ENCODE peak calls at places on chromosomes 16 and 17, in ten cellular contexts. T is transverse colon, D is tibial nerve, X is breast epithelium, Y is Peyer's patch, S is endothelial cell of umbilical vein, O is right lobe of liver, L is A549, P is adrenal gland, W is IMR-90. Q is an unnamed sample.

GRCh38 chr16:23836404-23837291 is 865 bp downstream of the PRKCB start:
- DNase-seq in T (peak), D (no peak), X (no peak), Y (peak), S (no peak), O (peak), L (no peak), P (no peak), W (no peak), Q (no peak)

GRCh38 chr16:67608367-67608766 is 36.6 kb upstream of the CARMIL2 start:
- DNase-seq in T (no peak), D (no peak), X (no peak), Y (no peak), S (no peak), O (no peak), L (no peak), P (no peak), W (peak), Q (no peak)

GRCh38 chr17:7650509-7651096 is at the start of gene ATP1B2:
- DNase-seq in T (peak), D (peak), X (peak), Y (peak), S (peak), O (peak), L (peak), P (peak), W (no peak), Q (no peak)

GRCh38 chr17:56707312-56708219 is 114.1 kb downstream of the NOG start:
- DNase-seq in T (no peak), D (no peak), X (no peak), Y (no peak), S (no peak), O (no peak), L (no peak), P (no peak), W (peak), Q (no peak)

GRCh38 chr17:79623786-79624657 is 13.2 kb upstream of the RBFOX3 start:
- DNase-seq in T (peak), D (no peak), X (no peak), Y (no peak), S (no peak), O (peak), L (no peak), P (peak), W (no peak), Q (no peak)

GRCh38 chr16:65672960-65673359 is 551.1 kb upstream of the CDH11 start:
- DNase-seq in T (no peak), D (no peak), X (no peak), Y (no peak), S (no peak), O (no peak), L (no peak), P (no peak), W (peak), Q (no peak)

GRCh38 chr16:72355561-72355960 is 183.6 kb upstream of the PMFBP1 start:
- DNase-seq in T (no peak), D (no peak), X (no peak), Y (no peak), S (no peak), O (no peak), L (no peak), P (no peak), W (peak), Q (no peak)

GRCh38 chr16:24887472-24887871 is 41.7 kb downstream of the SLC5A11 start:
- DNase-seq in T (no peak), D (no peak), X (no peak), Y (no peak), S (no peak), O (no peak), L (no peak), P (no peak), W (no peak), Q (no peak)

GRCh38 chr16:67872631-67873434 is at the start of gene EDC4:
- DNase-seq in T (peak), D (peak), X (peak), Y (peak), S (peak), O (peak), L (peak), P (peak), W (peak), Q (peak)

GRCh38 chr17:39225974-39226683 is 384 bp upstream of the STAC2 start:
- DNase-seq in T (peak), D (peak), X (peak), Y (peak), S (peak), O (no peak), L (peak), P (peak), W (peak), Q (no peak)

GRCh38 chr17:9212376-9213310 is 191.3 kb downstream of the NTN1 start:
- DNase-seq in T (no peak), D (no peak), X (no peak), Y (no peak), S (no peak), O (no peak), L (no peak), P (no peak), W (no peak), Q (no peak)

DNA sequence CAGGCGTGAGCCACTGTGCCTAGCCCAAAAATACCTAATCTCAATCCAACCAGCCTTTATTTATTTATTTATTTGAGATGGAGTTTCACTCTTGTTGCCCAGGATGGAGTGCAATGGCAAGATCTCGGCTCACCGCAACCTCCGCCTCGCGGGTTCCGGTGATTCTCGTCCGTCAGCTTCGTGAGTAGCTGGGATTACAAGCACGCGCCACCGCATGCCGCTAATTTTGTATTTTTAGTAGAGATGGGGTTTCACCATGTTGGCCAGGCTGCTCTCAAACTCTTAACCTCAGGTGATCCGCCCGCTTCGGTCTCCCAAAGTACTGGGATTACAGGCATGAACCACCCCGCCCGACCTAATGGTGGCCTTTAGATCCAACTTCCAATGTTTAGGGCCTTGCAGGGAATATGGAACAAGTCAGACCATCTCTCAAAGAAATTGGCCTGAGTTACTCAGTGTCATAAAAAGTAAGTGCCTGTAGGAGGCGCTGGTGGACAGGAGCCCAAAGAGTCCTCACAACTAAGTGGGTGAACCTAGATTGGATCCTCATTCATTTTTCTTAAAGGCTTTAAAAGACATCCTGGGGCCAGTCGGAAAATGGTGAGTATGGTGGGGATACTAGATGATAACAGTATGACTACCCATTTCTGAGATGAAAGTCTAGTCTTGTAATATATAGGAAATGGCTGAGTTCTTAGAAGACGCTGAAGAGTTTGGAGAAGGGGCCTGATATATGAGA is 4.6 kb downstream of the ZSCAN10 start:
- DNase-seq in T (peak), D (no peak), X (no peak), Y (peak), S (peak), O (no peak), L (peak), P (no peak), W (peak), Q (no peak)
- TF ChIP-seq CTCF in T (peak), D (peak), X (peak), Y (peak), S (peak), O (peak), L (peak), P (peak), W (peak), Q (no peak)

GRCh38 chr16:31190061-31190460 is 10.1 kb downstream of the FUS start:
- DNase-seq in T (no peak), D (no peak), X (no peak), Y (no peak), S (no peak), O (no peak), L (no peak), P (no peak), W (no peak), Q (no peak)
- H3K27ac ChIP-seq in T (no peak), D (no peak), X (no peak), Y (no peak), S (no peak), O (no peak), L (no peak), P (no peak), W (no peak), Q (no peak)

GRCh38 chr17:75131278-75132017 is at the start of gene NT5C:
- DNase-seq in T (peak), D (peak), X (peak), Y (peak), S (peak), O (peak), L (peak), P (peak), W (peak), Q (no peak)
- TF ChIP-seq POLR2A in T (peak), D (peak), X (no peak), Y (peak), S (peak), O (peak), L (peak), P (no peak), W (peak), Q (no peak)

DNA sequence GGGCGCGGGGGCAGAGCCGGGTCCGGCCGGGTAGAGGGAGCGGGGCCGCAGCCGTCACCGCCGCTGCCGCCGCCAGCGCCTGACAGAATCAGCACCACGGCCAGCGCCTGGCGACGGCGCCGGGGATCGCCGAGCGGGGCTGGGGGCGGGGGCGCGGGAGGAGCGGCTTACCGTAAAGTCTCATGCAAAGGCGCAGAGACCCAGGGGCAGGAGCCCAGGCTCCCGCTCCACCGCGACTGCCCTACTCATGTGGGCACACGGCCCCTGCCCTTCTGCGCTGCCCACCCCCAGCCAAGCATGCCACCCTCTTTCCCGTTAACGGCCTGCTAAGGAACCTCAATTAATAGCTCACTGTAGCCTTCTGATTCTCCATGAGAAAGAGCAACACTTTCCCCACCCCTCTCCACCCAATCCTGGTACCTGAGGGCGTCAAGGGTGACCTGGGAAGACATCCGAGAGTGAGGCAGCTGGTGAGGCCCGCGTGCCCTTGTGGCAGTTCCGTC is at the start of gene SEZ6:
- DNase-seq in T (peak), D (peak), X (peak), Y (peak), S (peak), O (peak), L (peak), P (peak), W (peak), Q (no peak)
- TF ChIP-seq CTCF in T (no peak), D (no peak), X (no peak), Y (no peak), S (no peak), O (no peak), L (no peak), P (no peak), W (no peak), Q (no peak)

DNA sequence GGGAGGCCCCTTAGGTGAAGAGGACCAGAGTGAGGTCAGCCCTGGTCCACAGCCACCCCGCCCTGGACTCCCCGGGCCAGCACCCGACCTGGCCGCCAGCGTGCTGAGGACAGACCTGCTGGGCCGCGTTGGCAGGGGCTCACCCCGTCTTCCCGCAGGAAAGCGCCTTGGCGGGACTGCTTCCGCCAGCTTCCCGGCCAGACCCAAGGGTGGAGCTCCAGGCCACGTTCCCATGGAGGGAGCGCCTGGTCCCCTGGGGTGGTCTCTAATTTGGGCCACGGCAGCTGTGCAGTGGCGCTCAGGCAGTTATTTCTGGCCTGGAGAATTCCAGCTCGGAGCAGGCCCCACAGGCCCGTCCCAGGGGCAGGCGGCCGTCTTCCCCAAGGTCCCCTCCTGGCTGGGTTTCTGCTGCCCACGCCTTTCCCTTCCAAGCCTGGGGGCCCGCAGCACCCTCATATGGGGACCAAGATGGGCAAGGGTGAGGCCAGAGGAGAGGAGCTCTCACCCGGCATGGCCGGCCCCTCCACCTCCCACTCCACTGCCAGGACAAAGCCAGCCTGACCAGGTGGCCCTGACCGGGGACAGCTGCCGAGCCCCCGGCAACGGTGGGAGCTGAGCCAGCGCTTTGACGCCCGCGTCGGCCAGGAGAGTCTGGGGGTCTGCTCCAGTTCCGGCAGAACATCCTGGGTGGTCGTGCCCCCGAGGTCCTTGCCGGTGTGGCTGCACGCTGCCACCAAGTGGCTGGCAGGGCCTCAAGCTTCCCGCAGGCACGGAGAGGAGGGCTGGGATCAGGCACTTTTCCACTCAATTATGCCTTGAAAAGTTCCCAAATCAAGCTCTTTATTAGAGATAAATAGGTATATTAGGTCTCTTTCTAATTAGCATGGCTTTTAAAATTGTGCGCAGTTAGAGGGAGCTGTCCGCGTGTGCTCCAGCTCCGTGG is 28.1 kb downstream of the CACNA1H start:
- DNase-seq in T (no peak), D (no peak), X (no peak), Y (no peak), S (no peak), O (no peak), L (no peak), P (no peak), W (no peak), Q (no peak)
- H3K27ac ChIP-seq in T (peak), D (no peak), X (no peak), Y (no peak), S (no peak), O (no peak), L (peak), P (peak), W (peak), Q (peak)